ENCODE peak calls at places on chromosomes 6 and 20, in seven cellular contexts. N is effector CD4-positive, alpha-beta T cell; X is stimulated activated CD4-positive, alpha-beta T cell treated with anti-CD3 and anti-CD28 coated beads, Interleukin-4, amount 100 ng/mL, for 1 hour; E is astrocyte of the spinal cord; R is pancreas; Y is GM20000; D is hepatic stellate cell. H is an unnamed sample.

GRCh38 chr6:116388924-116389323 is 18.2 kb downstream of the DSE start:
- DNase-seq in Y (no peak), R (no peak), N (no peak), D (no peak), X (no peak), E (no peak), H (no peak)

GRCh38 chr6:19515939-19516338 is 321.2 kb upstream of the ID4 start:
- DNase-seq in N (no peak), E (no peak), Y (no peak), D (no peak), R (no peak), X (no peak), H (no peak)

GRCh38 chr6:1267057-1267732 is 44.7 kb upstream of the FOXQ1 start:
- DNase-seq in D (no peak), N (no peak), X (no peak), Y (no peak), R (no peak), E (peak; percentile 36), H (no peak)

GRCh38 chr6:16236648-16237199 is 1.7 kb upstream of the GMPR start:
- DNase-seq in D (peak; percentile 44), E (peak; percentile 77), X (no peak), N (no peak), Y (peak; percentile 42), R (peak; percentile 29), H (peak; percentile 38)

GRCh38 chr20:20548527-20549266 is 163.7 kb downstream of the RALGAPA2 start:
- DNase-seq in D (no peak), E (no peak), Y (no peak), X (no peak), R (peak; percentile 13), N (no peak), H (no peak)

GRCh38 chr20:16541226-16541625 is 32.0 kb downstream of the KIF16B start:
- DNase-seq in Y (no peak), E (no peak), D (no peak), X (no peak), N (no peak), R (no peak), H (no peak)

GRCh38 chr20:61668064-61668463 is 397.6 kb downstream of the TAF4 start:
- DNase-seq in R (no peak), E (no peak), D (no peak), Y (no peak), N (no peak), X (no peak), H (no peak)

GRCh38 chr6:101666256-101666655 is 272.7 kb downstream of the GRIK2 start:
- DNase-seq in N (no peak), R (no peak), Y (no peak), E (peak; percentile 73), X (no peak), D (no peak), H (no peak)

GRCh38 chr20:11332376-11332775 is 585.3 kb upstream of the BTBD3 start:
- DNase-seq in Y (no peak), R (no peak), N (no peak), X (no peak), E (no peak), D (no peak), H (no peak)

GRCh38 chr6:3518356-3518841 is 61.5 kb upstream of the SLC22A23 start:
- DNase-seq in X (no peak), E (peak; percentile 69), D (peak; percentile 58), R (no peak), Y (no peak), N (no peak), H (peak; percentile 79)